ENCODE peak calls at places on chromosomes 1 and 21, in ten cellular contexts. One of them, this sample, is unnamed.

GRCh38 chr1:181324797-181325616 is 158.3 kb upstream of the CACNA1E start:
- DNase-seq in stomach: no peak
- DNase-seq in suprapubic skin: no peak
- DNase-seq in HCT116: peak; percentile 66
- DNase-seq in spleen: no peak
- DNase-seq in H1: no peak
- DNase-seq in sigmoid colon: no peak
- DNase-seq in breast epithelium: no peak
- DNase-seq in esophagus muscularis mucosa: no peak
- DNase-seq in K562: no peak
- DNase-seq in this sample: no peak

GRCh38 chr1:224503161-224504118 is 68.8 kb upstream of the WDR26 start:
- DNase-seq in stomach: peak; percentile 97
- DNase-seq in suprapubic skin: peak; percentile 94
- DNase-seq in spleen: peak; percentile 88
- DNase-seq in K562: peak; percentile 100
- DNase-seq in H1: no peak
- DNase-seq in HCT116: no peak
- DNase-seq in sigmoid colon: peak; percentile 93
- DNase-seq in esophagus muscularis mucosa: peak; percentile 94
- DNase-seq in breast epithelium: peak; percentile 76
- DNase-seq in this sample: peak; percentile 96

GRCh38 chr1:224338150-224338838 is 8.3 kb upstream of the NVL start:
- DNase-seq in stomach: no peak
- DNase-seq in suprapubic skin: no peak
- DNase-seq in breast epithelium: no peak
- DNase-seq in spleen: no peak
- DNase-seq in H1: no peak
- DNase-seq in K562: no peak
- DNase-seq in HCT116: no peak
- DNase-seq in sigmoid colon: no peak
- DNase-seq in esophagus muscularis mucosa: no peak
- DNase-seq in this sample: no peak

GRCh38 chr1:205285391-205286101 is 36.0 kb downstream of the NUAK2 start:
- DNase-seq in breast epithelium: no peak
- DNase-seq in sigmoid colon: no peak
- DNase-seq in spleen: peak; percentile 86
- DNase-seq in esophagus muscularis mucosa: no peak
- DNase-seq in stomach: no peak
- DNase-seq in K562: no peak
- DNase-seq in suprapubic skin: no peak
- DNase-seq in HCT116: no peak
- DNase-seq in H1: no peak
- DNase-seq in this sample: no peak

GRCh38 chr1:208942394-208942793 is 641.1 kb upstream of the CAMK1G start:
- DNase-seq in K562: no peak
- DNase-seq in suprapubic skin: no peak
- DNase-seq in breast epithelium: no peak
- DNase-seq in HCT116: no peak
- DNase-seq in stomach: no peak
- DNase-seq in spleen: no peak
- DNase-seq in esophagus muscularis mucosa: no peak
- DNase-seq in sigmoid colon: no peak
- DNase-seq in H1: no peak
- DNase-seq in this sample: no peak

GRCh38 chr1:229287257-229287656 is 16.3 kb downstream of the RAB4A start:
- DNase-seq in H1: no peak
- DNase-seq in sigmoid colon: no peak
- DNase-seq in K562: no peak
- DNase-seq in stomach: no peak
- DNase-seq in suprapubic skin: no peak
- DNase-seq in breast epithelium: no peak
- DNase-seq in esophagus muscularis mucosa: peak; percentile 8
- DNase-seq in HCT116: no peak
- DNase-seq in spleen: no peak
- DNase-seq in this sample: no peak

GRCh38 chr1:103106426-103107321 is 1.6 kb downstream of the COL11A1 start:
- DNase-seq in breast epithelium: no peak
- DNase-seq in spleen: no peak
- DNase-seq in sigmoid colon: peak; percentile 66
- DNase-seq in K562: no peak
- DNase-seq in stomach: no peak
- DNase-seq in esophagus muscularis mucosa: no peak
- DNase-seq in HCT116: peak; percentile 0
- DNase-seq in H1: no peak
- DNase-seq in suprapubic skin: no peak
- DNase-seq in this sample: peak; percentile 6

GRCh38 chr1:39776886-39777683 is 5.9 kb upstream of the OXCT2 start:
- DNase-seq in suprapubic skin: no peak
- DNase-seq in stomach: no peak
- DNase-seq in K562: no peak
- DNase-seq in breast epithelium: no peak
- DNase-seq in HCT116: no peak
- DNase-seq in sigmoid colon: no peak
- DNase-seq in H1: no peak
- DNase-seq in esophagus muscularis mucosa: no peak
- DNase-seq in spleen: no peak
- DNase-seq in this sample: no peak

GRCh38 chr21:26388731-26389231 is 184.3 kb downstream of the CYYR1 start:
- DNase-seq in H1: no peak
- DNase-seq in sigmoid colon: no peak
- DNase-seq in esophagus muscularis mucosa: no peak
- DNase-seq in stomach: no peak
- DNase-seq in spleen: no peak
- DNase-seq in HCT116: no peak
- DNase-seq in K562: no peak
- DNase-seq in suprapubic skin: no peak
- DNase-seq in breast epithelium: no peak
- DNase-seq in this sample: no peak

GRCh38 chr1:24443241-24443656 is 27.6 kb downstream of the NIPAL3 start:
- DNase-seq in HCT116: no peak
- DNase-seq in spleen: no peak
- DNase-seq in sigmoid colon: no peak
- DNase-seq in esophagus muscularis mucosa: no peak
- DNase-seq in suprapubic skin: no peak
- DNase-seq in breast epithelium: no peak
- DNase-seq in H1: no peak
- DNase-seq in stomach: no peak
- DNase-seq in K562: no peak
- DNase-seq in this sample: no peak

GRCh38 chr1:39852214-39852791 is 31.0 kb downstream of the TRIT1 start:
- DNase-seq in spleen: no peak
- DNase-seq in stomach: no peak
- DNase-seq in sigmoid colon: no peak
- DNase-seq in breast epithelium: no peak
- DNase-seq in esophagus muscularis mucosa: no peak
- DNase-seq in H1: no peak
- DNase-seq in HCT116: no peak
- DNase-seq in K562: no peak
- DNase-seq in suprapubic skin: no peak
- DNase-seq in this sample: peak; percentile 67

DNA sequence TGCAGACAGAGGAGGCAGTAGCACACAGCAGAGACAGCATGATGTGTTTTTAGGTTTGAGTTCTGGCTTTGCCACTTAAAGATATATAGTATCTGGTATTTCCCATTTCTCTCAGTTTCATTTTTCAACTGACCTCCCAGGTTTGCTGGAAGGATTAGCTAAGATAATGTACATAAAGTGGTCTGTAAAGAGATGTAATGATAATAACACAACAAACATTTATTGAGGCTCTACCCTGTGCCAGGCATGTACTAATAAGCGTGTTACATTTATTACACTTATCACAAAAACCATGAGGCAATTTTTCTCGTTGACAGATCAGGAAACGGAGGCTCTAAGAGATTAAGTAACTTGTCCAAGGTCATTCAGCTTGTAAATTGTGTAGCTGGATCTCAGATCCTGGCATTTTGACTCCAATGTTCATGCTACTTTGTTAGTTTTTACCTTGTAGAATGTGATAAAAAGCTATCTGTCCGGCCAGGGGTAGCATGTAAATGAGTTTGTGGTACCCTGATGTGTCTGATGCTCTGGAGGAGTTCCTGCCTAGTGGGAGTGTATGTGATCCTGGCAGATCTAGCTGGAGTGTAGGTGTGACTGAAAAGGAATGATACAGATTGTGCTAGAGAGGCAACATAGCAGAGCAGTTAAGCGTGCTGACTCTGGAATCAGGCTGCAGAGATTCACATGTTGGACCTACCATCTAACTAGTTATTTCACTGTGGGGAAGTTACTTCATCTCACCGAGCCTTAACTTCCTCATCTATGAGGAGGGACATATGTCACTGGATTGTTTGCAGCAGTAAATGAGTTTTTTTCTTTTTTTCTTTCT is 146.6 kb downstream of the VPS13D start:
- DNase-seq in H1: no peak
- DNase-seq in breast epithelium: no peak
- DNase-seq in stomach: no peak
- DNase-seq in spleen: no peak
- DNase-seq in K562: no peak
- DNase-seq in suprapubic skin: no peak
- DNase-seq in HCT116: no peak
- DNase-seq in sigmoid colon: no peak
- DNase-seq in esophagus muscularis mucosa: no peak
- DNase-seq in this sample: no peak
- TF ChIP-seq POLR2AphosphoS5 in H1: no peak
- TF ChIP-seq POLR2AphosphoS5 in breast epithelium: no peak
- TF ChIP-seq POLR2AphosphoS5 in stomach: no peak
- TF ChIP-seq POLR2AphosphoS5 in spleen: no peak
- TF ChIP-seq POLR2AphosphoS5 in K562: no peak
- TF ChIP-seq POLR2AphosphoS5 in suprapubic skin: no peak
- TF ChIP-seq POLR2AphosphoS5 in HCT116: no peak
- TF ChIP-seq POLR2AphosphoS5 in sigmoid colon: no peak
- TF ChIP-seq POLR2AphosphoS5 in esophagus muscularis mucosa: no peak
- TF ChIP-seq POLR2AphosphoS5 in this sample: no peak

DNA sequence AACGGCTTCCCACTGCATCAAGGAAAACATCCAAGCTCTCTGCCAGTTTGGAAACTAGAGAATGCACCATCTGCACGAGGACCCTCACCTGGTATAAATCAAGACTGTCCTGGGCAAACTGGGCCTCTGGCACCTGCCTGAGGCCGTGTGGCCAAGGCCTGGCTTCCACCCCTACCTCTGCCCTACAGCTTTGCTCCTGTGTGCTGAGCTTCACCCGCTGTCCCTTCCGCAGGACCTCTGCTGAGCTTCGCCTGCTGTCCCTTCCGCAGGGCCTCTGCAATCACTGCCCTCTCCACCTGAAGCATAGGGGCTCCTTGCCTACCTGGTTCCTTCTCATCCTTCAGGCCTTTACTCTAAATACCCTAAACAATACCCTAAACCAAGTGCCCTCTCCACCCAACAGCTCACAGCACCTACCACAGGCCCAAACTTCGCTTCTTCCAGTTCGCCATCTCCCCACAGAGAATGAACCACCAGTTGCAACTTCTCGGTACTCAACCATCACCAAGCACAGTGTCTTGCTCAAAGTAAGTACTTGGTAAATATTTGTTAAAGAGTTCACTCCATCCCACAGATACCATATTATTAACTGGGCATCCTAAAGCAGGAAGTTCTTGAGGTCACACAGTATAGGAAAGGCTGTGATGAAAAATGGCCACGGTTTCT is 18.4 kb downstream of the GNB1 start:
- DNase-seq in esophagus muscularis mucosa: no peak
- DNase-seq in HCT116: no peak
- DNase-seq in breast epithelium: peak; percentile 20
- DNase-seq in spleen: peak; percentile 49
- DNase-seq in sigmoid colon: no peak
- DNase-seq in H1: no peak
- DNase-seq in K562: peak; percentile 3
- DNase-seq in suprapubic skin: no peak
- DNase-seq in stomach: no peak
- DNase-seq in this sample: no peak
- TF ChIP-seq POLR2A in esophagus muscularis mucosa: no peak
- TF ChIP-seq POLR2A in HCT116: no peak
- TF ChIP-seq POLR2A in breast epithelium: no peak
- TF ChIP-seq POLR2A in spleen: no peak
- TF ChIP-seq POLR2A in sigmoid colon: no peak
- TF ChIP-seq POLR2A in H1: no peak
- TF ChIP-seq POLR2A in K562: no peak
- TF ChIP-seq POLR2A in suprapubic skin: no peak
- TF ChIP-seq POLR2A in stomach: no peak
- TF ChIP-seq POLR2A in this sample: no peak

GRCh38 chr1:69263982-69264381 is 303.7 kb upstream of the LRRC7 start:
- DNase-seq in suprapubic skin: no peak
- DNase-seq in H1: no peak
- DNase-seq in esophagus muscularis mucosa: no peak
- DNase-seq in breast epithelium: no peak
- DNase-seq in sigmoid colon: no peak
- DNase-seq in stomach: no peak
- DNase-seq in K562: no peak
- DNase-seq in spleen: no peak
- DNase-seq in HCT116: no peak
- DNase-seq in this sample: no peak
- TF ChIP-seq POLR2AphosphoS5 in suprapubic skin: no peak
- TF ChIP-seq POLR2AphosphoS5 in H1: no peak
- TF ChIP-seq POLR2AphosphoS5 in esophagus muscularis mucosa: no peak
- TF ChIP-seq POLR2AphosphoS5 in breast epithelium: no peak
- TF ChIP-seq POLR2AphosphoS5 in sigmoid colon: no peak
- TF ChIP-seq POLR2AphosphoS5 in stomach: no peak
- TF ChIP-seq POLR2AphosphoS5 in K562: no peak
- TF ChIP-seq POLR2AphosphoS5 in spleen: no peak
- TF ChIP-seq POLR2AphosphoS5 in HCT116: no peak
- TF ChIP-seq POLR2AphosphoS5 in this sample: no peak

GRCh38 chr1:113133759-113134158 is 60.8 kb downstream of the LRIG2 start:
- DNase-seq in suprapubic skin: no peak
- DNase-seq in spleen: no peak
- DNase-seq in K562: no peak
- DNase-seq in stomach: no peak
- DNase-seq in HCT116: no peak
- DNase-seq in sigmoid colon: no peak
- DNase-seq in esophagus muscularis mucosa: no peak
- DNase-seq in H1: no peak
- DNase-seq in breast epithelium: no peak
- DNase-seq in this sample: no peak

GRCh38 chr1:113140588-113141446 is 67.8 kb downstream of the LRIG2 start:
- DNase-seq in HCT116: peak; percentile 43
- DNase-seq in spleen: no peak
- DNase-seq in H1: peak; percentile 29
- DNase-seq in sigmoid colon: peak; percentile 80
- DNase-seq in breast epithelium: no peak
- DNase-seq in suprapubic skin: no peak
- DNase-seq in stomach: peak; percentile 70
- DNase-seq in K562: peak; percentile 82
- DNase-seq in esophagus muscularis mucosa: no peak
- DNase-seq in this sample: peak; percentile 60

GRCh38 chr1:113135460-113135859 is 62.5 kb downstream of the LRIG2 start:
- DNase-seq in HCT116: no peak
- DNase-seq in breast epithelium: no peak
- DNase-seq in sigmoid colon: no peak
- DNase-seq in stomach: no peak
- DNase-seq in H1: no peak
- DNase-seq in spleen: no peak
- DNase-seq in esophagus muscularis mucosa: no peak
- DNase-seq in suprapubic skin: no peak
- DNase-seq in K562: no peak
- DNase-seq in this sample: no peak

GRCh38 chr1:113138778-113139177 is 65.8 kb downstream of the LRIG2 start:
- DNase-seq in breast epithelium: no peak
- DNase-seq in spleen: no peak
- DNase-seq in stomach: no peak
- DNase-seq in K562: no peak
- DNase-seq in HCT116: no peak
- DNase-seq in sigmoid colon: no peak
- DNase-seq in suprapubic skin: no peak
- DNase-seq in esophagus muscularis mucosa: no peak
- DNase-seq in H1: no peak
- DNase-seq in this sample: no peak

GRCh38 chr1:113137563-113137962 is 64.6 kb downstream of the LRIG2 start:
- DNase-seq in H1: no peak
- DNase-seq in suprapubic skin: no peak
- DNase-seq in esophagus muscularis mucosa: no peak
- DNase-seq in K562: peak; percentile 38
- DNase-seq in breast epithelium: no peak
- DNase-seq in spleen: no peak
- DNase-seq in sigmoid colon: no peak
- DNase-seq in HCT116: no peak
- DNase-seq in stomach: no peak
- DNase-seq in this sample: no peak
- TF ChIP-seq POLR2A in H1: no peak
- TF ChIP-seq POLR2A in suprapubic skin: no peak
- TF ChIP-seq POLR2A in esophagus muscularis mucosa: no peak
- TF ChIP-seq POLR2A in K562: no peak
- TF ChIP-seq POLR2A in breast epithelium: no peak
- TF ChIP-seq POLR2A in spleen: no peak
- TF ChIP-seq POLR2A in sigmoid colon: no peak
- TF ChIP-seq POLR2A in HCT116: no peak
- TF ChIP-seq POLR2A in stomach: no peak
- TF ChIP-seq POLR2A in this sample: no peak